ENCODE peak calls at places on chromosomes 12 and 14, in seven cellular contexts. G, Z, N, T, J, F and W are unnamed samples.
A peak's percentile ranks its signal among the peaks of the same experiment; 100 is the strongest.

GRCh38 chr14:103629503-103630121 is 601 bp downstream of the KLC1 start:
- DNase-seq in G (peak; percentile 81), Z (no peak), N (peak; percentile 27), T (peak; percentile 47), J (no peak), F (no peak), W (peak; percentile 62)

GRCh38 chr12:120445911-120446909 is at the start of the genes GATC and TRIAP1:
- DNase-seq in G (peak; percentile 92), Z (peak; percentile 80), N (peak; percentile 69), T (peak; percentile 77), J (peak; percentile 71), F (peak; percentile 51), W (peak; percentile 82)

GRCh38 chr14:65170318-65170717 is 68.0 kb upstream of the MAX start:
- DNase-seq in G (no peak), Z (no peak), N (peak; percentile 60), T (no peak), J (no peak), F (no peak), W (no peak)

GRCh38 chr12:82942963-82943362 is 256.3 kb downstream of the TMTC2 start:
- DNase-seq in G (no peak), Z (peak; percentile 12), N (no peak), T (no peak), J (no peak), F (no peak), W (no peak)

GRCh38 chr14:104515811-104516780 is 63.5 kb upstream of the C14orf180 start:
- DNase-seq in G (no peak), Z (no peak), N (no peak), T (no peak), J (no peak), F (no peak), W (no peak)

GRCh38 chr12:111094157-111094772 is 173.9 kb upstream of the MYL2 start:
- DNase-seq in G (no peak), Z (no peak), N (no peak), T (no peak), J (no peak), F (no peak), W (no peak)

GRCh38 chr12:89461649-89462612 is 62.7 kb downstream of the GALNT4 start:
- DNase-seq in G (no peak), Z (peak; percentile 83), N (peak; percentile 70), T (no peak), J (peak; percentile 78), F (no peak), W (peak; percentile 67)

GRCh38 chr14:106585692-106586091 is 1059.3 kb downstream of the TMEM121 start:
- DNase-seq in G (no peak), Z (no peak), N (no peak), T (no peak), J (no peak), F (no peak), W (no peak)

GRCh38 chr12:79690606-79691298 is at the start of gene PAWR:
- DNase-seq in G (peak; percentile 70), Z (peak; percentile 82), N (peak; percentile 69), T (peak; percentile 57), J (peak; percentile 41), F (no peak), W (peak; percentile 57)

GRCh38 chr14:90409209-90409730 is 12.4 kb downstream of the CALM1 start:
- DNase-seq in G (no peak), Z (peak; percentile 98), N (peak; percentile 94), T (no peak), J (peak; percentile 93), F (no peak), W (peak; percentile 86)

GRCh38 chr12:57892232-57892987 is 45.9 kb upstream of the CTDSP2 start:
- DNase-seq in G (no peak), Z (no peak), N (no peak), T (no peak), J (no peak), F (no peak), W (no peak)

GRCh38 chr14:99769123-99769522 is 24.1 kb upstream of the EML1 start:
- DNase-seq in G (no peak), Z (no peak), N (no peak), T (no peak), J (no peak), F (no peak), W (no peak)

GRCh38 chr12:124730455-124730932 is 133.2 kb downstream of the SCARB1 start:
- DNase-seq in G (no peak), Z (peak; percentile 58), N (peak; percentile 78), T (no peak), J (no peak), F (no peak), W (peak; percentile 71)

GRCh38 chr12:26614217-26614616 is 218.8 kb downstream of the ITPR2 start:
- DNase-seq in G (peak; percentile 61), Z (no peak), N (no peak), T (peak; percentile 15), J (no peak), F (no peak), W (peak; percentile 23)